ENCODE peak calls at places on chromosomes 12 and 14, in five cellular contexts. P, M, I, R and O are unnamed samples. For H3K9me3, the result is how much of the 10 kb centered on the place peaks cover.

GRCh38 chr12:93427779-93428564 is 13.8 kb downstream of the UBE2N start:
- DNase-seq in P (peak), M (no peak), I (peak), R (no peak), O (no peak)

GRCh38 chr12:51973560-51973959 is 22.1 kb downstream of the ACVR1B start:
- DNase-seq in P (peak), M (no peak), I (no peak), R (no peak), O (no peak)

GRCh38 chr14:103545915-103546650 is 16.4 kb downstream of the BAG5 start:
- DNase-seq in P (no peak), M (no peak), I (no peak), R (no peak), O (no peak)

GRCh38 chr12:132004946-132005345 is 55.2 kb downstream of the EP400 start:
- DNase-seq in P (no peak), M (no peak), I (no peak), R (no peak), O (no peak)

GRCh38 chr14:95519699-95520098 is 3.2 kb upstream of the SYNE3 start:
- DNase-seq in P (peak), M (peak), I (peak), R (peak), O (no peak)

GRCh38 chr14:60721331-60722162 is 2.6 kb downstream of the SIX4 start:
- DNase-seq in P (peak), M (no peak), I (peak), R (peak), O (peak)

GRCh38 chr12:112848972-112849371 is 57.4 kb downstream of the RPH3A start:
- DNase-seq in P (no peak), M (no peak), I (no peak), R (no peak), O (no peak)

GRCh38 chr12:69497308-69498026 is 27.3 kb downstream of the FRS2 start:
- DNase-seq in P (peak), M (no peak), I (no peak), R (no peak), O (no peak)

GRCh38 chr12:41188058-41188840 is at the start of gene PDZRN4:
- DNase-seq in P (no peak), M (peak), I (no peak), R (no peak), O (no peak)

GRCh38 chr14:38202444-38203191 is 5.1 kb upstream of the SSTR1 start:
- DNase-seq in P (no peak), M (no peak), I (no peak), R (no peak), O (no peak)

GRCh38 chr14:20469890-20470858 is 968 bp downstream of the PNP start:
- DNase-seq in P (peak), M (no peak), I (peak), R (no peak), O (no peak)

GRCh38 chr14:55028066-55028465 is 1.0 kb downstream of the SOCS4 start:
- DNase-seq in P (peak), M (no peak), I (peak), R (no peak), O (no peak)

GRCh38 chr12:50750366-50750765 is 13.5 kb upstream of the ATF1 start:
- DNase-seq in P (no peak), M (no peak), I (no peak), R (no peak), O (no peak)

GRCh38 chr12:131054345-131055092 is 100.8 kb downstream of the ADGRD1 start:
- DNase-seq in P (no peak), M (no peak), I (no peak), R (no peak), O (no peak)

GRCh38 chr12:53465679-53466078 is 13.8 kb downstream of the PCBP2 start:
- DNase-seq in P (no peak), M (no peak), I (no peak), R (no peak), O (no peak)

GRCh38 chr14:29321646-29322045 is 555.1 kb downstream of the FOXG1 start:
- DNase-seq in P (peak), M (no peak), I (no peak), R (no peak), O (no peak)

GRCh38 chr12:83161451-83161850 is 474.7 kb downstream of the TMTC2 start:
- DNase-seq in P (peak), M (no peak), I (peak), R (no peak), O (no peak)

GRCh38 chr12:13079440-13079906 is 24.0 kb downstream of the GSG1 start:
- DNase-seq in P (no peak), M (no peak), I (peak), R (no peak), O (no peak)

GRCh38 chr14:20630340-20631022 is 11.0 kb downstream of the OR6S1 start:
- DNase-seq in P (peak), M (no peak), I (peak), R (no peak), O (no peak)

GRCh38 chr12:99906786-99907185 is 78.0 kb downstream of the ANKS1B start:
- DNase-seq in P (no peak), M (no peak), I (no peak), R (no peak), O (no peak)

GRCh38 chr12:50390284-50390683 is 6.1 kb downstream of the FAM186A start:
- DNase-seq in P (peak), M (no peak), I (peak), R (no peak), O (no peak)

GRCh38 chr12:52260351-52261210 is 13.9 kb upstream of the KRT86 start:
- DNase-seq in P (peak), M (no peak), I (peak), R (no peak), O (no peak)

GRCh38 chr12:104740668-104741067 is 217.4 kb downstream of the SLC41A2 start:
- DNase-seq in P (no peak), M (no peak), I (no peak), R (peak), O (no peak)

GRCh38 chr14:51401272-51401671 is 161.2 kb downstream of the TMX1 start:
- DNase-seq in P (no peak), M (no peak), I (no peak), R (no peak), O (no peak)
- H3K27ac ChIP-seq in P (no peak), M (peak), I (no peak), R (peak), O (no peak)

GRCh38 chr12:76586764-76587395 is 27.3 kb upstream of the OSBPL8 start:
- DNase-seq in P (peak), M (no peak), I (peak), R (no peak), O (no peak)
- H3K9me3 ChIP-seq in P (under half), M (under half), I (under half), R (under half), O (under half)

GRCh38 chr12:57218030-57218853 is 1.6 kb downstream of the NXPH4 start:
- DNase-seq in P (peak), M (no peak), I (peak), R (no peak), O (no peak)

GRCh38 chr12:57216014-57216891 is at the start of gene NXPH4:
- DNase-seq in P (no peak), M (no peak), I (peak), R (no peak), O (peak)

GRCh38 chr12:57215668-57216013 is 953 bp upstream of the NXPH4 start:
- DNase-seq in P (peak), M (no peak), I (peak), R (no peak), O (no peak)

GRCh38 chr12:57215065-57215464 is 1.5 kb upstream of the NXPH4 start:
- DNase-seq in P (no peak), M (no peak), I (no peak), R (no peak), O (no peak)

DNA sequence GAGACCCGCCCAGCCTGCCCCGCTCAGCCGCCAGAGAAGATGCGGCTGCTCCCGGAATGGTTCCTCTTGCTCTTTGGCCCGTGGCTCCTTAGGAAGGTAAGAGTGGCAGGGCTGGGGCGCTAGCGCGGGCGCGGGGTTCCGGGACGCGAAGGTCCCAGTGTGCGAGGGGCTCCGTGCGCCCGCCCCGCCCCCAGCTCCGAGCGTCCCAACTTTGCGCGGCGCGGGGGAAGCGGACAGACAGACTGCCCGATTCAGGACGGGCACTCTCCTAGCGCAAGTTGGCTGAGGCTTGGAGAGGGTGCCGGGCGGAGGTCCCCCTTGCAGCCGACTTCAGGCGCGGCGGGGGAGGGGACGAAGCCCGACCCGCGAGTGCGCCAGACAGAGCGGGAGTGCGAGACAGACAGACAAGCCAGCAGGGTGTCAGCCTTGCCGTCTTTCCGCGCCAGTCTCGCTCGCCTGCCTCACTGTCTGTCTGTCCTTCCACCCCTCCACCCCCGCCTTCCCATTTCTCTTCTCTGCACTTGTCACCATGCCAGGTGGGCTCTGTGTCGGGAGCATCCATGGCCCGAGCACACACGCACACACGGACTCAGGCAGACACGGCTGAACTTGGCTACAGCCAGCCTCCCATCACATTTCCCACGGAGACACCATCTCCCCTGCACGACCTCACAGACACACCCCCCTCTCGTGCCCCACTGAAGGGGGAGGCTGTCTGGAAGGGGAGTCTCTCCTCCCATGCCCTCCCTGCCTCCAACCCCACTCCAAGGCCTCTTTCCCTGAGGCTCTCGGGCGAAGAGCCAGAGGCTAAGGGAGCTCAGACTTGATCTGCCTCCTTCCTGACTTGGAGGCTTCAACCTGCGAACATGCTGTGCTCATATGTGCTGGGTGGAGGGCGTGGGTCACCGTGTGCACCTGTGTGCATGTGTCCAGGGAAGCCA is 607 bp downstream of the NXPH4 start:
- DNase-seq in P (no peak), M (no peak), I (peak), R (no peak), O (no peak)
- TF ChIP-seq CTCF in P (no peak), M (no peak), I (no peak), R (no peak), O (no peak)

GRCh38 chr12:48881652-48882324 is 16.1 kb upstream of the RND1 start:
- DNase-seq in P (no peak), M (no peak), I (no peak), R (no peak), O (no peak)
- H3K27ac ChIP-seq in P (no peak), M (peak), I (peak), R (peak), O (peak)